ENCODE peak calls at places on chromosome 12, in eight cellular contexts. D is tibial nerve, B is fibroblast of pulmonary artery, K is M059J, E is kidney tubule cell, A is GM12891, O is NCI-H1417, I is NCI-H2107. S is an unnamed sample.
A peak's percentile ranks its signal among the peaks of the same experiment; 100 is the strongest.

GRCh38 chr12:116525418-116526001 is 33.7 kb upstream of the MAP1LC3B2 start:
- DNase-seq in D (peak; percentile 68), B (peak; percentile 88), K (peak; percentile 93), E (peak; percentile 95), A (no peak), O (no peak), I (no peak), S (no peak)

GRCh38 chr12:75656650-75657049 is 145.2 kb upstream of the KRR1 start:
- DNase-seq in D (no peak), B (peak; percentile 89), K (peak; percentile 89), E (peak; percentile 98), A (no peak), O (no peak), I (no peak), S (no peak)

GRCh38 chr12:60279224-60279623 is 683.4 kb downstream of the SLC16A7 start:
- DNase-seq in D (no peak), B (peak; percentile 54), K (peak; percentile 48), E (no peak), A (no peak), O (no peak), I (no peak), S (no peak)

GRCh38 chr12:69966839-69967238 is 141.8 kb downstream of the MYRFL start:
- DNase-seq in D (no peak), B (peak; percentile 35), K (peak; percentile 15), E (peak; percentile 87), A (no peak), O (no peak), I (no peak), S (no peak)

GRCh38 chr12:121753844-121754264 is 39.6 kb downstream of the RHOF start:
- DNase-seq in D (no peak), B (no peak), K (no peak), E (no peak), A (no peak), O (no peak), I (no peak), S (no peak)

GRCh38 chr12:14558377-14559051 is 9.2 kb downstream of the PLBD1 start:
- DNase-seq in D (no peak), B (no peak), K (no peak), E (no peak), A (no peak), O (no peak), I (no peak), S (no peak)

GRCh38 chr12:64261813-64262212 is 39.7 kb upstream of the KICS2 start:
- DNase-seq in D (no peak), B (no peak), K (no peak), E (no peak), A (no peak), O (no peak), I (no peak), S (no peak)

GRCh38 chr12:56590237-56590830 is 39.8 kb downstream of the BAZ2A start:
- DNase-seq in D (no peak), B (peak; percentile 50), K (peak; percentile 33), E (peak; percentile 25), A (no peak), O (peak; percentile 28), I (no peak), S (no peak)

GRCh38 chr12:132560421-132560830 is 50.0 kb downstream of the LRCOL1 start:
- DNase-seq in D (no peak), B (no peak), K (no peak), E (peak; percentile 41), A (peak; percentile 62), O (peak; percentile 42), I (peak; percentile 14), S (no peak)